ENCODE peak calls at places on chromosomes 7 and 10, in five cellular contexts. One of them, this sample, is unnamed.

GRCh38 chr10:119493155-119493554 is 49.4 kb downstream of the RGS10 start:
- DNase-seq in SJSA1: no peak
- DNase-seq in body of pancreas: no peak
- DNase-seq in ovary: no peak
- DNase-seq in tibial artery: no peak
- DNase-seq in this sample: no peak

GRCh38 chr7:35975851-35976454 is 175.1 kb downstream of the SEPTIN7 start:
- DNase-seq in ovary: no peak
- DNase-seq in body of pancreas: peak; percentile 50
- DNase-seq in SJSA1: no peak
- DNase-seq in tibial artery: no peak
- DNase-seq in this sample: no peak

GRCh38 chr10:73261362-73261995 is 9.0 kb upstream of the MRPS16 start:
- DNase-seq in SJSA1: no peak
- DNase-seq in tibial artery: no peak
- DNase-seq in body of pancreas: no peak
- DNase-seq in ovary: no peak
- DNase-seq in this sample: no peak

GRCh38 chr7:77459311-77459726 is 43.2 kb upstream of the GSAP start:
- DNase-seq in SJSA1: no peak
- DNase-seq in body of pancreas: no peak
- DNase-seq in ovary: no peak
- DNase-seq in tibial artery: no peak
- DNase-seq in this sample: no peak

GRCh38 chr7:154519229-154519628 is 467.0 kb downstream of the DPP6 start:
- DNase-seq in ovary: no peak
- DNase-seq in SJSA1: no peak
- DNase-seq in body of pancreas: no peak
- DNase-seq in tibial artery: no peak
- DNase-seq in this sample: no peak

GRCh38 chr10:84293574-84294016 is 34.8 kb upstream of the CCSER2 start:
- DNase-seq in SJSA1: no peak
- DNase-seq in tibial artery: no peak
- DNase-seq in body of pancreas: no peak
- DNase-seq in ovary: no peak
- DNase-seq in this sample: no peak

GRCh38 chr10:37263304-37263703 is 137.9 kb downstream of the ANKRD30A start:
- DNase-seq in ovary: no peak
- DNase-seq in SJSA1: no peak
- DNase-seq in tibial artery: no peak
- DNase-seq in body of pancreas: no peak
- DNase-seq in this sample: no peak

GRCh38 chr10:74058658-74059057 is 60.7 kb downstream of the VCL start:
- DNase-seq in tibial artery: no peak
- DNase-seq in body of pancreas: peak; percentile 32
- DNase-seq in SJSA1: no peak
- DNase-seq in ovary: no peak
- DNase-seq in this sample: no peak

GRCh38 chr10:14486777-14487510 is 156.2 kb upstream of the FRMD4A start:
- DNase-seq in tibial artery: no peak
- DNase-seq in SJSA1: no peak
- DNase-seq in body of pancreas: peak; percentile 18
- DNase-seq in ovary: peak; percentile 54
- DNase-seq in this sample: no peak

GRCh38 chr10:44234471-44234850 is 150.4 kb downstream of the CXCL12 start:
- DNase-seq in body of pancreas: no peak
- DNase-seq in tibial artery: no peak
- DNase-seq in SJSA1: no peak
- DNase-seq in ovary: no peak
- DNase-seq in this sample: no peak

GRCh38 chr10:123392182-123392930 is 238.2 kb downstream of the BUB3 start:
- DNase-seq in body of pancreas: no peak
- DNase-seq in tibial artery: no peak
- DNase-seq in ovary: no peak
- DNase-seq in SJSA1: no peak
- DNase-seq in this sample: no peak

GRCh38 chr10:15370212-15370740 is 813 bp downstream of the FAM171A1 start:
- DNase-seq in body of pancreas: peak; percentile 30
- DNase-seq in ovary: peak; percentile 39
- DNase-seq in tibial artery: no peak
- DNase-seq in SJSA1: no peak
- DNase-seq in this sample: no peak

GRCh38 chr10:4790045-4790444 is 36.0 kb upstream of the AKR1E2 start:
- DNase-seq in SJSA1: no peak
- DNase-seq in body of pancreas: no peak
- DNase-seq in tibial artery: no peak
- DNase-seq in ovary: no peak
- DNase-seq in this sample: no peak

GRCh38 chr10:103417601-103418000 is 21.2 kb downstream of the PDCD11 start:
- DNase-seq in SJSA1: no peak
- DNase-seq in body of pancreas: no peak
- DNase-seq in tibial artery: no peak
- DNase-seq in ovary: no peak
- DNase-seq in this sample: no peak

GRCh38 chr10:97355571-97355975 is 21.0 kb upstream of the FRAT2 start:
- DNase-seq in tibial artery: no peak
- DNase-seq in SJSA1: no peak
- DNase-seq in ovary: no peak
- DNase-seq in body of pancreas: peak; percentile 30
- DNase-seq in this sample: no peak

GRCh38 chr7:47688311-47689100 is 106.6 kb upstream of the TNS3 start:
- DNase-seq in SJSA1: no peak
- DNase-seq in ovary: no peak
- DNase-seq in tibial artery: no peak
- DNase-seq in body of pancreas: no peak
- DNase-seq in this sample: no peak

GRCh38 chr10:117537904-117538524 is 4.5 kb upstream of the EMX2 start:
- DNase-seq in body of pancreas: no peak
- DNase-seq in SJSA1: no peak
- DNase-seq in ovary: no peak
- DNase-seq in tibial artery: no peak
- DNase-seq in this sample: no peak
- H3K4me3 ChIP-seq in body of pancreas: no peak overlapping the region
- H3K4me3 ChIP-seq in SJSA1: no peak overlapping the region
- H3K4me3 ChIP-seq in ovary: peak overlapping the region; percentile 37
- H3K4me3 ChIP-seq in tibial artery: peak overlapping the region; percentile 44
- H3K4me3 ChIP-seq in this sample: no peak overlapping the region

GRCh38 chr10:77417806-77418205 is 219.8 kb downstream of the KCNMA1 start:
- DNase-seq in body of pancreas: peak; percentile 38
- DNase-seq in SJSA1: no peak
- DNase-seq in tibial artery: peak; percentile 90
- DNase-seq in ovary: no peak
- DNase-seq in this sample: no peak
- H3K4me1 ChIP-seq in body of pancreas: peaks cover 75% of the 10 kb centered on the region
- H3K4me1 ChIP-seq in SJSA1: peaks cover 45% of the 10 kb centered on the region
- H3K4me1 ChIP-seq in tibial artery: peaks cover 92% of the 10 kb centered on the region
- H3K4me1 ChIP-seq in ovary: peaks cover 19% of the 10 kb centered on the region
- H3K4me1 ChIP-seq in this sample: no peaks in the 10 kb centered on the region

GRCh38 chr10:69319911-69320316 is 41.6 kb downstream of the HK1 start:
- DNase-seq in body of pancreas: no peak
- DNase-seq in tibial artery: no peak
- DNase-seq in ovary: no peak
- DNase-seq in SJSA1: no peak
- DNase-seq in this sample: no peak
- H3K4me3 ChIP-seq in body of pancreas: no peak overlapping the region
- H3K4me3 ChIP-seq in tibial artery: peak overlapping the region; percentile 91
- H3K4me3 ChIP-seq in ovary: peak overlapping the region; percentile 87
- H3K4me3 ChIP-seq in SJSA1: peak overlapping the region; percentile 94
- H3K4me3 ChIP-seq in this sample: peak overlapping the region; percentile 75

GRCh38 chr10:78543749-78544446 is 510.2 kb downstream of the RPS24 start:
- DNase-seq in SJSA1: no peak
- DNase-seq in body of pancreas: peak; percentile 26
- DNase-seq in tibial artery: peak; percentile 91
- DNase-seq in ovary: peak; percentile 80
- DNase-seq in this sample: no peak
- H3K4me1 ChIP-seq in SJSA1: peaks cover 42% of the 10 kb centered on the region
- H3K4me1 ChIP-seq in body of pancreas: no peaks in the 10 kb centered on the region
- H3K4me1 ChIP-seq in tibial artery: peaks cover 25% of the 10 kb centered on the region
- H3K4me1 ChIP-seq in ovary: peaks cover 22% of the 10 kb centered on the region
- H3K4me1 ChIP-seq in this sample: peaks cover 15% of the 10 kb centered on the region

GRCh38 chr10:22633106-22633505 is 81.3 kb downstream of the PIP4K2A start:
- DNase-seq in body of pancreas: no peak
- DNase-seq in tibial artery: no peak
- DNase-seq in ovary: no peak
- DNase-seq in SJSA1: no peak
- DNase-seq in this sample: no peak

GRCh38 chr10:22630229-22631174 is 83.9 kb downstream of the PIP4K2A start:
- DNase-seq in tibial artery: no peak
- DNase-seq in SJSA1: no peak
- DNase-seq in ovary: no peak
- DNase-seq in body of pancreas: no peak
- DNase-seq in this sample: no peak

GRCh38 chr10:22631185-22631584 is 83.2 kb downstream of the PIP4K2A start:
- DNase-seq in ovary: no peak
- DNase-seq in body of pancreas: no peak
- DNase-seq in SJSA1: no peak
- DNase-seq in tibial artery: no peak
- DNase-seq in this sample: no peak

GRCh38 chr10:22633528-22633927 is 80.8 kb downstream of the PIP4K2A start:
- DNase-seq in body of pancreas: no peak
- DNase-seq in tibial artery: no peak
- DNase-seq in ovary: no peak
- DNase-seq in SJSA1: no peak
- DNase-seq in this sample: no peak

GRCh38 chr10:22631646-22632278 is 82.6 kb downstream of the PIP4K2A start:
- DNase-seq in body of pancreas: no peak
- DNase-seq in SJSA1: no peak
- DNase-seq in ovary: no peak
- DNase-seq in tibial artery: no peak
- DNase-seq in this sample: no peak
- H3K4me3 ChIP-seq in body of pancreas: no peak overlapping the region
- H3K4me3 ChIP-seq in SJSA1: no peak overlapping the region
- H3K4me3 ChIP-seq in ovary: no peak overlapping the region
- H3K4me3 ChIP-seq in tibial artery: no peak overlapping the region
- H3K4me3 ChIP-seq in this sample: no peak overlapping the region